ENCODE peak calls at places on chromosomes 13 and 19, in four cellular contexts. Q is activated naive CD4-positive, alpha-beta T cell treated with Interleukin-2 at 50 U/mL for 16 hours; L is amniotic stem cell; I is endodermal cell. V is an unnamed sample.

GRCh38 chr13:24505256-24505655 is 7.3 kb downstream of the PARP4 start:
- DNase-seq in Q (no peak), L (no peak), I (no peak), V (no peak)

GRCh38 chr13:44174769-44175425 is 198.7 kb upstream of the SERP2 start:
- DNase-seq in Q (no peak), L (no peak), I (peak; percentile 52), V (no peak)

GRCh38 chr13:111202745-111203144 is 87.6 kb downstream of the ARHGEF7 start:
- DNase-seq in Q (no peak), L (peak; percentile 31), I (no peak), V (peak; percentile 99)

GRCh38 chr13:21012841-21013681 is 48.3 kb downstream of the LATS2 start:
- DNase-seq in Q (no peak), L (no peak), I (no peak), V (no peak)

GRCh38 chr19:46746281-46746965 is at the start of gene STRN4:
- DNase-seq in Q (peak; percentile 58), L (no peak), I (peak; percentile 64), V (no peak)

GRCh38 chr19:38561658-38562057 is 56.1 kb downstream of the MAP4K1 start:
- DNase-seq in Q (no peak), L (no peak), I (no peak), V (no peak)

GRCh38 chr13:78604782-78605611 is 1.6 kb upstream of the POU4F1 start:
- DNase-seq in Q (no peak), L (no peak), I (peak; percentile 83), V (no peak)

GRCh38 chr19:35061583-35062373 is 20.3 kb downstream of the HPN start:
- DNase-seq in Q (no peak), L (no peak), I (no peak), V (no peak)

GRCh38 chr13:33230178-33230881 is 55.2 kb downstream of the STARD13 start:
- DNase-seq in Q (no peak), L (no peak), I (no peak), V (no peak)

GRCh38 chr13:25678398-25678797 is 306.6 kb downstream of the ATP8A2 start:
- DNase-seq in Q (no peak), L (no peak), I (peak; percentile 59), V (no peak)

GRCh38 chr13:36530050-36530789 is 97.9 kb downstream of the CCNA1 start:
- DNase-seq in Q (no peak), L (no peak), I (peak; percentile 68), V (peak; percentile 26)

GRCh38 chr13:44051923-44052322 is 172.2 kb downstream of the LACC1 start:
- DNase-seq in Q (no peak), L (no peak), I (no peak), V (no peak)

GRCh38 chr19:5828661-5829566 is 10.6 kb downstream of the FUT6 start:
- DNase-seq in Q (peak; percentile 11), L (no peak), I (peak; percentile 84), V (no peak)

GRCh38 chr13:43516401-43516826 is 270.4 kb downstream of the ENOX1 start:
- DNase-seq in Q (no peak), L (no peak), I (no peak), V (no peak)

GRCh38 chr13:38979891-38980627 is 10.6 kb downstream of the STOML3 start:
- DNase-seq in Q (no peak), L (no peak), I (no peak), V (no peak)

GRCh38 chr19:17081672-17082630 is 6.4 kb downstream of the MYO9B start:
- DNase-seq in Q (no peak), L (no peak), I (no peak), V (no peak)